ENCODE peak calls at places on chromosomes 16 and 17, in seven cellular contexts. A is Peyer's patch, X is MM.1S, J is heart left ventricle, I is GM12865, K is progenitor cell of endocrine pancreas, D is WTC11. Y is an unnamed sample.

GRCh38 chr17:45573915-45574314 is 83.4 kb upstream of the PLEKHM1 start:
- DNase-seq in D (no peak), J (no peak), X (no peak), A (no peak), I (peak; percentile 16), K (no peak), Y (no peak)

GRCh38 chr17:59838196-59838911 is 54.4 kb downstream of the TUBD1 start:
- DNase-seq in D (no peak), I (peak; percentile 81), K (no peak), A (no peak), X (no peak), J (no peak), Y (no peak)

GRCh38 chr16:84751947-84752346 is 52.1 kb downstream of the USP10 start:
- DNase-seq in I (peak; percentile 86), D (no peak), A (no peak), J (no peak), X (peak; percentile 33), K (no peak), Y (peak; percentile 59)

GRCh38 chr17:2796164-2797140 is at the start of gene RAP1GAP2:
- DNase-seq in J (peak; percentile 47), X (peak; percentile 62), I (peak; percentile 72), K (no peak), D (no peak), A (peak; percentile 78), Y (no peak)

GRCh38 chr16:65832679-65833078 is 533.8 kb upstream of the CDH5 start:
- DNase-seq in D (no peak), J (no peak), K (no peak), I (no peak), X (no peak), A (no peak), Y (no peak)

GRCh38 chr16:84844049-84844350 is 24.2 kb downstream of the CRISPLD2 start:
- DNase-seq in K (no peak), A (no peak), D (no peak), J (no peak), X (no peak), I (no peak), Y (no peak)

GRCh38 chr17:43341705-43342600 is 56.8 kb upstream of the ARL4D start:
- DNase-seq in K (no peak), A (no peak), X (no peak), D (no peak), J (no peak), I (peak; percentile 56), Y (no peak)

GRCh38 chr17:28812980-28813377 is 29.6 kb downstream of the FAM222B start:
- DNase-seq in I (no peak), D (no peak), J (no peak), A (no peak), X (no peak), K (no peak), Y (no peak)

GRCh38 chr17:43471801-43472200 is 12.0 kb upstream of the DHX8 start:
- DNase-seq in D (no peak), I (no peak), X (no peak), J (no peak), K (no peak), A (no peak), Y (no peak)

GRCh38 chr16:49701867-49702494 is 153.9 kb downstream of the ZNF423 start:
- DNase-seq in I (no peak), A (peak; percentile 17), D (peak; percentile 77), J (peak; percentile 39), K (no peak), X (no peak), Y (no peak)

GRCh38 chr16:2692948-2693651 is 10.8 kb downstream of the KCTD5 start:
- DNase-seq in J (no peak), K (no peak), X (no peak), A (peak; percentile 74), D (peak; percentile 60), I (no peak), Y (no peak)

GRCh38 chr17:40224707-40225092 is 5.6 kb downstream of the WIPF2 start:
- DNase-seq in D (no peak), J (peak; percentile 27), K (no peak), I (no peak), A (no peak), X (no peak), Y (no peak)

GRCh38 chr17:62800580-62800979 is 7.5 kb downstream of the MARCHF10 start:
- DNase-seq in A (no peak), D (peak; percentile 22), K (no peak), J (no peak), X (no peak), I (no peak), Y (no peak)

GRCh38 chr17:7220593-7221280 is 999 bp downstream of the ACADVL start:
- DNase-seq in I (peak; percentile 80), D (peak; percentile 69), J (peak; percentile 63), X (peak; percentile 79), K (no peak), A (peak; percentile 57), Y (peak; percentile 73)

GRCh38 chr17:8142158-8142886 is 9.9 kb downstream of the PER1 start:
- DNase-seq in K (no peak), X (no peak), D (no peak), J (no peak), I (no peak), A (no peak), Y (no peak)

GRCh38 chr17:49224198-49224996 is 6.2 kb downstream of the PHOSPHO1 start:
- DNase-seq in I (peak; percentile 65), D (peak; percentile 68), J (no peak), A (peak; percentile 74), X (peak; percentile 9), K (peak; percentile 40), Y (peak; percentile 57)

GRCh38 chr17:14744716-14745115 is 443.8 kb downstream of the HS3ST3B1 start:
- DNase-seq in X (no peak), I (no peak), K (no peak), J (no peak), A (no peak), D (no peak), Y (peak; percentile 18)

GRCh38 chr16:62190426-62190825 is 154.2 kb upstream of the CDH8 start:
- DNase-seq in J (no peak), I (peak; percentile 15), D (no peak), X (peak; percentile 44), K (no peak), A (no peak), Y (no peak)

GRCh38 chr17:49696233-49696761 is 11.5 kb downstream of the SLC35B1 start:
- DNase-seq in X (no peak), K (no peak), A (peak; percentile 43), I (peak; percentile 83), J (no peak), D (no peak), Y (peak; percentile 73)

GRCh38 chr17:51050291-51051033 is 70.2 kb downstream of the SPAG9 start:
- DNase-seq in J (no peak), D (no peak), K (no peak), X (peak; percentile 16), A (no peak), I (peak; percentile 77), Y (peak; percentile 58)

GRCh38 chr16:20859699-20860098 is 40.5 kb downstream of the DCUN1D3 start:
- DNase-seq in X (no peak), I (no peak), D (no peak), J (no peak), K (no peak), A (no peak), Y (no peak)

GRCh38 chr17:77227461-77228223 is 86.9 kb downstream of the SEC14L1 start:
- DNase-seq in J (no peak), D (no peak), A (no peak), I (no peak), X (no peak), K (no peak), Y (no peak)

GRCh38 chr17:2025220-2025621 is at the start of gene RTN4RL1:
- DNase-seq in K (peak; percentile 41), X (peak; percentile 29), I (peak; percentile 42), D (peak; percentile 56), A (peak; percentile 52), J (peak; percentile 68), Y (peak; percentile 78)

GRCh38 chr16:27238016-27238587 is 30.5 kb downstream of the NSMCE1 start:
- DNase-seq in K (no peak), A (peak; percentile 39), I (no peak), X (no peak), J (peak; percentile 37), D (no peak), Y (no peak)

GRCh38 chr17:72400488-72400827 is 279.6 kb downstream of the SOX9 start:
- DNase-seq in A (no peak), I (no peak), J (no peak), X (no peak), D (no peak), K (no peak), Y (no peak)

GRCh38 chr16:81885976-81886586 is 107.0 kb downstream of the PLCG2 start:
- DNase-seq in D (peak; percentile 60), X (peak; percentile 11), J (no peak), K (no peak), A (no peak), I (peak; percentile 57), Y (peak; percentile 69)
- TF ChIP-seq CTCF in D (peak; percentile 70), X (peak; percentile 50), J (peak; percentile 37), K (peak; percentile 69), A (peak; percentile 56), I (peak; percentile 65), Y (peak; percentile 47)

GRCh38 chr17:75632428-75632827 is 806 bp upstream of the SMIM5 start:
- DNase-seq in D (no peak), X (no peak), I (no peak), K (no peak), A (no peak), J (no peak), Y (peak; percentile 38)

GRCh38 chr17:75634754-75635609 is 1.7 kb downstream of the SMIM5 start:
- DNase-seq in A (no peak), D (no peak), J (no peak), I (no peak), X (no peak), K (no peak), Y (no peak)

GRCh38 chr17:75634376-75634740 is 1.1 kb downstream of the SMIM5 start:
- DNase-seq in J (no peak), D (no peak), X (no peak), K (no peak), I (no peak), A (no peak), Y (no peak)

GRCh38 chr17:75632863-75633483 is at the start of gene SMIM5:
- DNase-seq in X (peak; percentile 66), K (peak; percentile 81), A (peak; percentile 79), I (peak; percentile 82), D (peak; percentile 94), J (peak; percentile 86), Y (peak; percentile 95)

GRCh38 chr17:75633484-75634375 is 496 bp downstream of the SMIM5 start:
- DNase-seq in J (peak; percentile 92), K (peak; percentile 77), D (peak; percentile 94), X (peak; percentile 72), A (peak; percentile 54), I (peak; percentile 56), Y (peak; percentile 83)
- TF ChIP-seq CTCF in J (peak; percentile 64), K (peak; percentile 69), D (no peak), X (peak; percentile 56), A (peak; percentile 64), I (peak; percentile 21), Y (peak; percentile 58)

DNA sequence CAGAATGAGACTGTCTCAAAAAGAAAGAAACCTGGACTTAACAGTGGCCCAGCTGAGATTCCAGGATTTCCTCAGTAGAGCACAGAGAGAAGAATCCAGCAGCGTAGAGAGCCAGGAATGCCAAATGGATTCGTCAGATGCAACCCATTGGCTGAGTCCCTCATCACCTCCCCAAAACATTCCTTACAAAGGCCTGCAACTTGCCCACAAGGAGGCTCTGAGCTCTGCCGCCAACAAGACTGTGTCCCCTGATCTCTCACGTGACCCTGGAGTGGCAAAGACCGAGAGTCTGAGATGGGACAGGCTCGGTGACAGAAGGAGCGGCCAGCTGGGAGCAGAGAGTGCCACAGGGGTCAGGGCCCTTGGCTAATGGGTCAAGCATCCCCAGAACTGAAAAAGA is 6.9 kb upstream of the CHMP6 start:
- DNase-seq in J (no peak), D (peak; percentile 43), I (no peak), X (no peak), A (no peak), K (no peak), Y (no peak)
- TF ChIP-seq CTCF in J (no peak), D (no peak), I (no peak), X (no peak), A (no peak), K (no peak), Y (no peak)

GRCh38 chr17:69166957-69167356 is 25.3 kb upstream of the ABCA6 start:
- DNase-seq in A (no peak), J (no peak), X (no peak), K (no peak), D (no peak), I (no peak), Y (no peak)
- TF ChIP-seq CTCF in A (no peak), J (no peak), X (no peak), K (no peak), D (no peak), I (no peak), Y (no peak)

Y was measured in GM20000.